ENCODE peak calls at places on chromosomes 4 and X, in ten cellular contexts. X is A673; P is activated gamma-delta T cell treated with anti-CD3 and anti-CD28 coated beads, Interleukin-2, amount 50 U/mL, for 16 hours; W is fibroblast of mammary gland; O is pancreas; F is EL; L is stimulated activated CD8-positive, alpha-beta memory T cell treated with anti-CD3 and anti-CD28 coated beads, Interleukin-7, amount 100 ng/mL, for 4 hours; M is NCI-H2081 treated with DMSO at 0.1 percent for 48 hours; E is MV-4-11; N is T-helper 9 cell. D is an unnamed sample.

GRCh38 chrX:34810364-34810763 is 132.2 kb upstream of the FAM47B start:
- DNase-seq in X (no peak), F (peak), E (peak), L (no peak), W (peak), P (no peak), M (no peak), N (no peak), O (no peak), D (peak)

GRCh38 chr4:181601118-181601517 is 642.1 kb upstream of the TENM3 start:
- DNase-seq in W (no peak), X (no peak), L (no peak), O (no peak), M (no peak), N (no peak), E (no peak), F (peak), P (no peak), D (peak)

GRCh38 chr4:26503844-26504243 is 13.6 kb upstream of the CCKAR start:
- DNase-seq in M (no peak), P (no peak), O (no peak), E (no peak), L (no peak), F (no peak), N (no peak), X (no peak), W (no peak), D (no peak)

GRCh38 chr4:24690436-24690835 is 104.9 kb upstream of the SOD3 start:
- DNase-seq in N (no peak), F (peak), X (peak), E (peak), W (peak), M (no peak), O (no peak), P (no peak), L (no peak), D (peak)

GRCh38 chrX:132023896-132024386 is 839 bp downstream of the STK26 start:
- DNase-seq in O (no peak), P (peak), F (no peak), W (peak), L (peak), E (peak), M (no peak), X (peak), N (peak), D (no peak)

GRCh38 chr4:151604238-151604637 is 156.6 kb downstream of the GATB start:
- DNase-seq in E (no peak), M (no peak), P (no peak), O (no peak), N (no peak), X (peak), W (peak), L (no peak), F (peak), D (peak)

GRCh38 chr4:132572210-132572609 is 576.9 kb upstream of the PCDH10 start:
- DNase-seq in W (no peak), M (no peak), X (no peak), L (no peak), O (no peak), N (no peak), P (no peak), E (no peak), F (peak), D (peak)

GRCh38 chrX:72137846-72138455 is 6.2 kb upstream of the RTL5 start:
- DNase-seq in N (no peak), L (no peak), F (no peak), E (no peak), O (no peak), W (no peak), M (no peak), P (no peak), X (no peak), D (no peak)

GRCh38 chr4:21778702-21779101 is 169.9 kb downstream of the KCNIP4 start:
- DNase-seq in O (no peak), N (no peak), M (no peak), F (no peak), L (no peak), P (no peak), W (no peak), X (no peak), E (no peak), D (no peak)

GRCh38 chr4:121923306-121923705 is 28.6 kb downstream of the TRPC3 start:
- DNase-seq in M (no peak), L (no peak), X (no peak), N (no peak), O (no peak), P (no peak), E (no peak), W (no peak), F (no peak), D (no peak)

GRCh38 chrX:112877771-112878173 is 37.1 kb upstream of the AMOT start:
- DNase-seq in E (no peak), F (no peak), X (peak), P (no peak), N (no peak), W (no peak), L (no peak), O (no peak), M (no peak), D (no peak)

GRCh38 chrX:72026341-72027023 is 105.2 kb downstream of the RTL5 start:
- DNase-seq in M (no peak), F (peak), W (peak), P (no peak), E (no peak), X (no peak), L (no peak), N (no peak), O (no peak), D (no peak)

GRCh38 chrX:18630956-18631355 is 41.0 kb downstream of the RS1 start:
- DNase-seq in X (no peak), W (no peak), M (no peak), F (no peak), P (no peak), N (no peak), L (no peak), O (no peak), E (no peak), D (no peak)

GRCh38 chrX:71629467-71629866 is 11.2 kb upstream of the CXCR3 start:
- DNase-seq in P (no peak), E (peak), O (no peak), W (no peak), F (no peak), X (no peak), L (no peak), N (no peak), M (no peak), D (no peak)

D was measured in choroid plexus epithelial cell.